ENCODE peak calls at places on chromosomes 6 and 20, in five cellular contexts. T is fibroblast of lung, J is cardiac fibroblast, M is foreskin fibroblast, O is left lung. W is an unnamed sample.

GRCh38 chr6:10518461-10519216 is 2.5 kb upstream of the GCNT2 start:
- DNase-seq in O (no peak), T (peak; percentile 72), M (no peak), J (peak; percentile 21), W (peak; percentile 66)

GRCh38 chr6:170099387-170099786 is 191.5 kb downstream of the DLL1 start:
- DNase-seq in M (no peak), O (no peak), T (no peak), J (no peak), W (no peak)

GRCh38 chr20:22403860-22404608 is 180.3 kb downstream of the FOXA2 start:
- DNase-seq in T (no peak), M (no peak), O (no peak), J (peak; percentile 42), W (peak; percentile 61)

GRCh38 chr6:109255946-109256628 is 126.2 kb downstream of the CD164 start:
- DNase-seq in J (peak; percentile 25), O (no peak), M (no peak), T (no peak), W (no peak)

GRCh38 chr6:37103169-37104039 is 66.5 kb upstream of the PIM1 start:
- DNase-seq in J (peak; percentile 55), T (no peak), O (peak; percentile 86), M (no peak), W (peak; percentile 50)

GRCh38 chr20:38353298-38353697 is 7.0 kb downstream of the LBP start:
- DNase-seq in O (no peak), M (no peak), T (peak; percentile 17), J (peak; percentile 30), W (no peak)

GRCh38 chr6:166313255-166314070 is 5.3 kb upstream of the PRR18 start:
- DNase-seq in M (no peak), O (peak; percentile 84), J (peak; percentile 55), T (peak; percentile 35), W (peak; percentile 62)

GRCh38 chr6:43367245-43367984 is 2.0 kb downstream of the ZNF318 start:
- DNase-seq in M (no peak), J (no peak), T (no peak), O (no peak), W (no peak)

GRCh38 chr6:170584954-170585498 is 589 bp upstream of the PDCD2 start:
- DNase-seq in J (no peak), M (no peak), O (no peak), T (no peak), W (no peak)

GRCh38 chr20:21047981-21048380 is 58.2 kb downstream of the LINC00237 start:
- DNase-seq in M (no peak), T (no peak), O (no peak), J (no peak), W (no peak)

GRCh38 chr6:2124260-2124709 is 121.1 kb downstream of the GMDS start:
- DNase-seq in J (peak; percentile 97), O (no peak), M (peak; percentile 11), T (peak; percentile 60), W (peak; percentile 98)

GRCh38 chr20:49181265-49181877 is 6.8 kb downstream of the STAU1 start:
- DNase-seq in M (no peak), O (no peak), J (no peak), T (no peak), W (no peak)

DNA sequence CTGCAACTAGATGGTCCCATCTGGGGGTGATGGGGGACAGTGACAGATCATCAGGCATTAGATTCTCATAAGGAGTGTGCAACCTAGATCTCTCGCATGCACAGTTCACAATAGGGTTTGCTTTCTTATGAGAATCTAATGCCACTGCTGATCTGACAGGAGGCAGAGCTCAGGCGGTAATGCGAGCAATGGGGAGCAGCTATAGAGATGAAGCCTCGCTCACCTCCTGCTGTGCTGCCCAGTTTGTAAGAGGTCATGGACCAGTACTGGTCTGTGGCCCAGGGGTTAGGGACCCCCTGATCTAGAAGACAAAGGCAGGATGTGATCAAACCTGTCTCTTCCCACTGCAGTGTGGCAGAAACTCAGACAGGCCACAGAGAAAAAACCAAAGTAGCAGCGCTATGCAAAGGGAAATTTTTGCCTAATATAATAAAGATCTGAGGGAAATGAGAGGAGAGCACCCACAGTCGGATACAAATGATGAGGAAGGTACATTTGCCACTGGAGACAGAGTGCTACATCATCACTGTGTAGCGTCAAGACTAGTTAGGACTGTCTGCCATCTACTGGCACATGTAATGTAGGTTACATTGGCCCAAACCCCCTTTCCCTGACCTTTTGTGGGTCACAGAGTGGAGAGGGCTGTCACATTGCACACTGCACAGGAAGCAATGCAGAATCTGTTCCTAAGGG is 4.1 kb upstream of the LY86 start:
- DNase-seq in O (no peak), M (no peak), J (no peak), T (no peak), W (no peak)
- TF ChIP-seq CTCF in O (no peak), M (no peak), J (no peak), T (no peak), W (no peak)

DNA sequence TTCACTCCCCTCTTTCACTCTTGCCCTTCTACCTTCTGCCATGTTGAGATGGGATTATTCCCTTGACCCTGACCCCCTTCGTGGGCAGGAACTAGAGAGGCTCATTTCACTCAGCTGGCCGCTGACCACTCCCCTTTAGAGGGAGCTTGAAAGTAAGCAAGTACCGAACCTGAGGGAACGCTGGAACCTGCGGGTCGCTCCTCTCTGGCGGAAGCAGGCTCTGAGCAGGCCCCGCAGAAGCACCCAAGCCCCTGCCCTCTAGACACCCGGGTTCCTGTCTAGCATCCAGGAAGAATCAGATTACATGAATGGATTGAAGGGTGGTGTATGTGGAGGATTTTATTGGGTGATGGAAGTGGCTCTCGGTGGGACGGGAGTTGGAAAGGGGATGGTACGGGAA is 11.9 kb upstream of the MYCT1 start:
- DNase-seq in M (no peak), T (no peak), O (peak; percentile 35), J (no peak), W (no peak)
- H3K4me3 ChIP-seq in M (no peak overlapping the region), T (no peak overlapping the region), O (no peak overlapping the region), J (no peak overlapping the region), W (no peak overlapping the region)

DNA sequence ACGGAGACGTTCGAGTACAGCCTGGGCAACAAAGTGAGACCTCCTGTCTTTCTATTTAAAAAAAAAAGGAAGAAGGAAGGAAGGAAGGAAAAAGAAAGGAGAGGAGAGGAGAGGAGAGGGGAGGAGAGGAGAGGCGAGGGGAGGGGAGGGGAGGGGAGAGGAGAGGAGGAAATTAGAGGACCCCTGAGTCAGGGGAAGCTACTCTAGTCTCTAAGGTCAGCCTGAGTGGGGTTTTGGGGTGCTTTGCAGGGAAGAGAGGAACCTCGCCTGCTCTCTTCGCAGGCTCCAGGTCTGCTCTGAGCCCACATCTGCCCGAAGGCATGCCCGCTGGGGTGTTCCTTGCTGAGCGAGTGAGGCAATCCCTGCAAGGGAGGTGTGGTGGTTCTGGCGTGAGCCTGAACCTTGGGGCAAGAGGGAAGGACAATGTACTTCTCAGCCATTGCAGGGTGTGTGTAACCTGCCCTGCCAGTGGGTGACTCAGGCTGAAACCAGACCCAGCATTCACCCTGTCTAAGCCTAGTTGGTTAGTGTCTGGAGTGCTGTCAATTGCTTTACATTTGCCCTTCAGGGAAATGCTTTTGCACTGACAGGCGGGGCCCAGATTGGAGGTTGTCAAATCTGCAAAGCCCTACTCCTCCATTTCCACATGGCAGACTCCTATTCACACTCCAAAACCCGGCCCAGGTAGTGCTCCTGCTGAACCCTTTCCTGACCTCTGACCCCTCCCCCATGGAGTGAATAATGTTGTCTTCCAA is 15.3 kb upstream of the MMP9 start:
- DNase-seq in O (no peak), T (peak; percentile 29), M (no peak), J (no peak), W (no peak)
- TF ChIP-seq CTCF in O (no peak), T (no peak), M (no peak), J (no peak), W (no peak)

GRCh38 chr6:137707590-137708360 is 159.3 kb upstream of the TNFAIP3 start:
- DNase-seq in M (peak; percentile 73), J (peak; percentile 89), O (no peak), T (peak; percentile 81), W (peak; percentile 88)
- H3K4me3 ChIP-seq in M (peak overlapping the region; percentile 3), J (no peak overlapping the region), O (no peak overlapping the region), T (no peak overlapping the region), W (no peak overlapping the region)

GRCh38 chr6:28980797-28981390 is 24.2 kb downstream of the ZNF311 start:
- DNase-seq in T (peak; percentile 79), O (no peak), M (peak; percentile 63), J (peak; percentile 84), W (peak; percentile 67)
- TF ChIP-seq CTCF in T (peak; percentile 56), O (peak; percentile 22), M (peak; percentile 44), J (peak; percentile 51), W (peak; percentile 56)

GRCh38 chr6:27593200-27593818 is 120.4 kb upstream of the ZNF184 start:
- DNase-seq in J (no peak), M (peak; percentile 17), T (peak; percentile 4), O (no peak), W (no peak)

GRCh38 chr6:27593861-27594260 is 121.0 kb upstream of the ZNF184 start:
- DNase-seq in T (no peak), J (no peak), O (no peak), M (no peak), W (no peak)

GRCh38 chr6:27592107-27592480 is 119.2 kb upstream of the ZNF184 start:
- DNase-seq in J (no peak), T (no peak), O (no peak), M (no peak), W (peak; percentile 4)

GRCh38 chr6:27591660-27592059 is 118.8 kb upstream of the ZNF184 start:
- DNase-seq in J (peak; percentile 30), T (peak; percentile 49), M (peak; percentile 32), O (no peak), W (peak; percentile 35)

DNA sequence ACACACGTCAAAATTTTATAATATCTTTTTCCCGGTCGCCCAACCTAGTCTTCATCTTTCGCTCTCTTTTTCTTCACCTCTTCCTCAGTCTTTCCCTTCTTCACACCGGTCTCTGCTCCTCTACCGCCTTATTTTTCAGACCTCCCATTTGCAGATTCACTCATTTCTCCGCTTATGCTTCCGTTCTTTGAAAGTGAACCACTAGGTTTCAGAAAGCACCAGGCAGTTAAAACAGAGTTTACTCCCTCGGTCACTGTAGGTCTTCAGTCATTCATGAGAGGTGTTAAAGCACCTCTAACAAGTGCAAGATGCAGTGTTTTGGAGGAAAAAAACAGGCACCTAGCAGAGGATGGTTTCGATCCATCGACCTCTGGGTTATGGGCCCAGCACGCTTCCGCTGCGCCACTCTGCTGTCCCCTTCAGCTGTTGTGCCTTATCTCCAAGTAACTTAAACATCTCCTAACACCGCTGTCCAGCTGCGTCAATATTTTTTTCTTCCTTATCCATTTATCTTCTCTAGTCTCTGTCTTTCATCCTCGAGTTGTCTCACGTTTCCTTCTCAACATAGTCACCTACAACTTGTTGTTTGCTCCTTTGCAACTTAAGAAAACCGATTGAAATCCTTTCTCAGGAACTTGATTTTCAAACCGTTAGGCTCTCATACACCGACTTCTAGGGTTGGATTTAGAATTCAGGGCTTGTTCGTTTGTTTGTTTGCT is 119.7 kb upstream of the ZNF184 start:
- DNase-seq in O (no peak), J (peak; percentile 63), M (peak; percentile 64), T (peak; percentile 89), W (peak; percentile 70)
- H3K4me3 ChIP-seq in O (no peak overlapping the region), J (peak overlapping the region; percentile 35), M (peak overlapping the region; percentile 52), T (peak overlapping the region; percentile 81), W (peak overlapping the region; percentile 45)

DNA sequence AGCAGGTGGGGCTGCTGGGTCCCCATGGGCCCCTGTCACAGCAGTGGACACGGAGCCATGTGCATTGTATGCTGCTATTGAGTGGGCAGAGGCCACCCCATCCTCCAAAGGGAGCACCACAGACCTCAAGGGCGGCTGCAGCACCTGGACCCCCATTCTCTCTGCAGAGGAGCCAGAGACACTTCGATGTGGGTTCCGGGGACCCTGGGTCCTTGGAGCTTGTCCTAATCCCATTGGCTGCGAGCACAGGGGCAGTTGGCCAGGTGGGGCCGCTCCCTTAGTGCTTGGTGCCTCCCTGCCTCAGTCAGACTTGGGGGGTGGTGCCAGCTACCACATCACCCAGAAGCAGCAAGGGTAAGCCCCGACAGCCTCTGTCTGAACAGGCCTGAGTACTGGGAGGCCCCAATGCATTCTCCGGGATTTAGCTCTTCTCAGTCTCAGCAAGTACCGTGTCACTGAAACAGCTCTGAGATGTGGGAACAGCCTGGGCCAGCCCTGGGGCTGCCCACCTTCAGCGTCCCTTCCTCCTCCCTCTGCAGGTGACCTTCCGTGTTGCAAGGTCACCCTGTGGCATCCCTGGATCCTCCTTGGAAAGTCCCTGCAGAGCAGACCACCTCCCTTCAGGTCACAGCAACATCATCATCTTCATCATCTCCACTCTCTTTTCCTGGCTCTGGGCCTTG is 73.9 kb downstream of the GINS1 start:
- DNase-seq in M (no peak), O (peak; percentile 49), T (no peak), J (no peak), W (no peak)
- TF ChIP-seq CTCF in M (no peak), O (no peak), T (peak; percentile 8), J (peak; percentile 8), W (peak; percentile 23)